ENCODE peak calls at places on chromosomes 3 and 15, in eight cellular contexts. Q is stimulated activated naive B cell treated with anti-CD40 and anti-IgM and Interleukin-4, amounts not matched to agents 10 μg/mL and 1 μg/mL and 100 μg/mL, for 72 hours; L is sciatic nerve; Y is stimulated activated naive CD8-positive, alpha-beta T cell treated with anti-CD3 and anti-CD28 coated beads, Interleukin-15, Interleukin-2, amounts not matched to agents 100 U/mL and 50 U/mL, for 24 hours; E is activated CD8-positive, alpha-beta T cell treated with anti-CD3 and anti-CD28 coated beads, Interleukin-2, amount 10 ng/mL, durations not matched to agents 7 days and 5 days; A is A549; C is PC-3; J is left lung. W is an unnamed sample.

GRCh38 chr3:71010731-71011455 is 572.6 kb downstream of the FOXP1 start:
- ATAC-seq in Q (peak), L (no peak), Y (peak), E (peak), A (no peak), C (no peak), J (no peak), W (no peak)

GRCh38 chr15:88090406-88091085 is 166.0 kb downstream of the NTRK3 start:
- ATAC-seq in Q (no peak), L (peak), Y (no peak), E (no peak), A (no peak), C (no peak), J (no peak), W (no peak)

GRCh38 chr3:33868309-33868708 is 69.9 kb downstream of the PDCD6IP start:
- ATAC-seq in Q (no peak), L (no peak), Y (peak), E (no peak), A (no peak), C (no peak), J (no peak), W (no peak)

GRCh38 chr15:42232606-42233005 is 24.5 kb upstream of the VPS39 start:
- ATAC-seq in Q (no peak), L (no peak), Y (no peak), E (no peak), A (no peak), C (no peak), J (no peak), W (no peak)

GRCh38 chr3:25128735-25129134 is 299.3 kb upstream of the RARB start:
- ATAC-seq in Q (no peak), L (no peak), Y (no peak), E (no peak), A (no peak), C (no peak), J (no peak), W (no peak)

GRCh38 chr15:89070197-89071124 is 17.8 kb upstream of the ABHD2 start:
- ATAC-seq in Q (no peak), L (peak), Y (no peak), E (no peak), A (no peak), C (no peak), J (peak), W (no peak)

GRCh38 chr3:195823286-195823685 is 11.6 kb upstream of the MUC4 start:
- ATAC-seq in Q (no peak), L (peak), Y (no peak), E (no peak), A (no peak), C (no peak), J (peak), W (peak)

GRCh38 chr3:192090586-192090985 is 629.6 kb downstream of the PYDC2 start:
- ATAC-seq in Q (no peak), L (no peak), Y (no peak), E (no peak), A (no peak), C (peak), J (no peak), W (no peak)

GRCh38 chr3:134066539-134067310 is 37.0 kb upstream of the SLCO2A1 start:
- ATAC-seq in Q (no peak), L (peak), Y (no peak), E (no peak), A (no peak), C (no peak), J (peak), W (peak)

GRCh38 chr3:14988988-14989394 is 41.6 kb downstream of the NR2C2 start:
- ATAC-seq in Q (peak), L (no peak), Y (peak), E (peak), A (peak), C (no peak), J (no peak), W (no peak)

GRCh38 chr3:126659915-126660886 is 5.3 kb upstream of the TXNRD3 start:
- ATAC-seq in Q (no peak), L (no peak), Y (no peak), E (no peak), A (peak), C (peak), J (no peak), W (no peak)

GRCh38 chr3:58484049-58484721 is 7.7 kb upstream of the KCTD6 start:
- ATAC-seq in Q (no peak), L (no peak), Y (no peak), E (no peak), A (no peak), C (no peak), J (peak), W (no peak)

GRCh38 chr15:78129098-78130011 is 1.9 kb downstream of the CIB2 start:
- ATAC-seq in Q (no peak), L (no peak), Y (no peak), E (no peak), A (no peak), C (peak), J (no peak), W (no peak)

GRCh38 chr3:46146021-46146420 is 62.1 kb downstream of the CCR1 start:
- ATAC-seq in Q (no peak), L (no peak), Y (no peak), E (peak), A (no peak), C (no peak), J (no peak), W (no peak)

GRCh38 chr3:112126501-112126900 is 6.5 kb downstream of the GCSAM start:
- ATAC-seq in Q (no peak), L (peak), Y (no peak), E (no peak), A (no peak), C (no peak), J (no peak), W (no peak)

GRCh38 chr15:65877752-65878151 is 8.5 kb downstream of the RAB11A start:
- ATAC-seq in Q (no peak), L (no peak), Y (no peak), E (no peak), A (no peak), C (no peak), J (no peak), W (no peak)

GRCh38 chr3:129003578-129004112 is 2.5 kb downstream of the EFCC1 start:
- ATAC-seq in Q (peak), L (no peak), Y (peak), E (peak), A (peak), C (peak), J (peak), W (peak)

GRCh38 chr15:99123706-99124451 is 19.0 kb downstream of the SYNM start:
- ATAC-seq in Q (peak), L (peak), Y (no peak), E (no peak), A (peak), C (peak), J (peak), W (peak)

GRCh38 chr15:40554164-40554530 is 10.7 kb downstream of the CCDC32 start:
- ATAC-seq in Q (no peak), L (no peak), Y (no peak), E (no peak), A (no peak), C (no peak), J (no peak), W (no peak)

GRCh38 chr15:60835974-60836373 is 357.0 kb upstream of the ICE2 start:
- ATAC-seq in Q (no peak), L (no peak), Y (peak), E (no peak), A (no peak), C (no peak), J (no peak), W (no peak)

GRCh38 chr3:53083496-53083895 is 37.6 kb upstream of the SFMBT1 start:
- ATAC-seq in Q (no peak), L (peak), Y (no peak), E (no peak), A (no peak), C (no peak), J (no peak), W (no peak)

GRCh38 chr3:113514265-113514769 is 639 bp downstream of the SPICE1 start:
- ATAC-seq in Q (peak), L (peak), Y (no peak), E (peak), A (no peak), C (no peak), J (peak), W (no peak)

GRCh38 chr3:169091196-169091595 is 572.3 kb downstream of the MECOM start:
- ATAC-seq in Q (no peak), L (no peak), Y (no peak), E (no peak), A (no peak), C (no peak), J (peak), W (peak)

GRCh38 chr3:105834768-105835167 is 34.0 kb downstream of the CBLB start:
- ATAC-seq in Q (no peak), L (no peak), Y (no peak), E (no peak), A (peak), C (no peak), J (no peak), W (no peak)

GRCh38 chr3:30642715-30643361 is 36.4 kb downstream of the TGFBR2 start:
- ATAC-seq in Q (no peak), L (no peak), Y (no peak), E (no peak), A (no peak), C (no peak), J (peak), W (no peak)

GRCh38 chr15:70083946-70084345 is 13.8 kb downstream of the TLE3 start:
- ATAC-seq in Q (peak), L (no peak), Y (peak), E (peak), A (no peak), C (no peak), J (no peak), W (no peak)

GRCh38 chr3:194204793-194205065 is 68.8 kb downstream of the HES1 start:
- ATAC-seq in Q (no peak), L (no peak), Y (no peak), E (no peak), A (no peak), C (no peak), J (peak), W (peak)

GRCh38 chr15:94287794-94288246 is 56.5 kb downstream of the MCTP2 start:
- ATAC-seq in Q (peak), L (no peak), Y (peak), E (peak), A (no peak), C (no peak), J (peak), W (peak)

GRCh38 chr15:91311986-91312385 is 211.9 kb downstream of the SV2B start:
- ATAC-seq in Q (no peak), L (no peak), Y (peak), E (peak), A (no peak), C (no peak), J (no peak), W (no peak)

GRCh38 chr3:53845881-53846133 is 412 bp downstream of the CHDH start:
- ATAC-seq in Q (no peak), L (no peak), Y (no peak), E (peak), A (no peak), C (no peak), J (no peak), W (no peak)

GRCh38 chr3:23096041-23096440 is 107.1 kb upstream of the UBE2E2 start:
- ATAC-seq in Q (no peak), L (no peak), Y (no peak), E (no peak), A (peak), C (no peak), J (no peak), W (no peak)

GRCh38 chr3:193777524-193777923 is 184.5 kb downstream of the OPA1 start:
- ATAC-seq in Q (no peak), L (no peak), Y (no peak), E (no peak), A (no peak), C (no peak), J (no peak), W (no peak)

GRCh38 chr3:195195321-195196209 is 75.4 kb downstream of the XXYLT1 start:
- ATAC-seq in Q (no peak), L (peak), Y (no peak), E (peak), A (peak), C (no peak), J (no peak), W (peak)

W was measured in esophagus mucosa.